ENCODE peak calls at places on chromosomes 16 and 17, in nine cellular contexts. N, B, T, M, O, Z, H, U and Y are unnamed samples.

GRCh38 chr16:85613609-85614337 is 651 bp downstream of the GSE1 start:
- DNase-seq in N (no peak), B (peak), T (no peak), M (no peak), O (peak), Z (no peak), H (peak), U (peak), Y (no peak)

GRCh38 chr17:69336580-69336979 is 9.6 kb upstream of the ABCA5 start:
- DNase-seq in N (no peak), B (no peak), T (no peak), M (no peak), O (no peak), Z (no peak), H (no peak), U (no peak), Y (no peak)

GRCh38 chr16:83744521-83744981 is 63.2 kb upstream of the HSBP1 start:
- DNase-seq in N (peak), B (peak), T (peak), M (peak), O (no peak), Z (no peak), H (peak), U (no peak), Y (no peak)

GRCh38 chr17:57045868-57046671 is 39.0 kb upstream of the AKAP1 start:
- DNase-seq in N (no peak), B (peak), T (no peak), M (no peak), O (no peak), Z (no peak), H (no peak), U (no peak), Y (no peak)

GRCh38 chr16:85371948-85372347 is 241.2 kb upstream of the GSE1 start:
- DNase-seq in N (no peak), B (no peak), T (no peak), M (no peak), O (no peak), Z (no peak), H (no peak), U (no peak), Y (no peak)

GRCh38 chr17:31696184-31696602 is 162.9 kb downstream of the COPRS start:
- DNase-seq in N (peak), B (peak), T (no peak), M (peak), O (peak), Z (peak), H (peak), U (peak), Y (peak)

GRCh38 chr16:51577621-51578303 is 426.7 kb upstream of the SALL1 start:
- DNase-seq in N (peak), B (no peak), T (peak), M (no peak), O (no peak), Z (no peak), H (no peak), U (no peak), Y (no peak)

GRCh38 chr17:8124350-8125195 is 667 bp upstream of the HES7 start:
- DNase-seq in N (peak), B (no peak), T (no peak), M (peak), O (no peak), Z (no peak), H (no peak), U (no peak), Y (no peak)

GRCh38 chr17:45732926-45733505 is 51.1 kb upstream of the CRHR1 start:
- DNase-seq in N (no peak), B (no peak), T (no peak), M (no peak), O (no peak), Z (no peak), H (no peak), U (no peak), Y (no peak)

GRCh38 chr17:50029185-50029584 is 26.7 kb upstream of the ITGA3 start:
- DNase-seq in N (no peak), B (no peak), T (no peak), M (no peak), O (no peak), Z (no peak), H (peak), U (no peak), Y (no peak)

GRCh38 chr17:69314246-69315030 is 12.5 kb downstream of the ABCA5 start:
- DNase-seq in N (no peak), B (no peak), T (no peak), M (no peak), O (no peak), Z (no peak), H (no peak), U (no peak), Y (no peak)

DNA sequence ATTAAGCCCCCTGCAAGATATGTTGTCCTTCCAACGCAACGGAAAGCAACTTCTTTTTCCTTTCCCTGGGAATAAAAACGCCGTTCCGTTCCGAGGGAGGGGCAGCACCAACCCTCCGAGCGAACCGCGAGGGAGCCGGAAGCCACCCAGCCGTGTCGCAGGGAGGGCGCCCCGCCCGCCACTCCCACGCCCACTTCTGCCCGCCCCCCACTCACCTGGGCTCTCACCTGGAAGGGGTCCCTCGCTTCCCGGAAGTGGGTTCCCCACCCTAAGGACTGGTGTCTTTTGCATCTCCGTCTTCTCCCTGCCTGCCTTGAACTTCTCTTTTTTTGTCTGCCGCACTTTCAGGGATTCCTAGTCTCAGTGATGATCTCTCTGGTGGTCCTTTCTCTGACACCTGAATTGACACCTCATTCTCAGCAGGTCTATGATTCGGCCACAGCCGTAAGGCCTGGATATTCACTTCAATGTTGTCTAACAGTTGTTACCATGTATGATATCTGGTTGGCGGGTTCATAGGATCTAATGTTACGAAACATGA is 25.3 kb upstream of the SLC47A1 start:
- DNase-seq in N (no peak), B (no peak), T (peak), M (no peak), O (peak), Z (no peak), H (peak), U (no peak), Y (no peak)
- H3K4me3 ChIP-seq in N (peak), B (peak), T (peak), M (peak), O (peak), Z (peak), H (peak), U (peak), Y (peak)

GRCh38 chr17:36934144-36934758 is 3.0 kb upstream of the LHX1 start:
- DNase-seq in N (no peak), B (no peak), T (no peak), M (no peak), O (no peak), Z (no peak), H (no peak), U (no peak), Y (no peak)

GRCh38 chr17:36931697-36932382 is 5.4 kb upstream of the LHX1 start:
- DNase-seq in N (no peak), B (no peak), T (no peak), M (no peak), O (no peak), Z (no peak), H (no peak), U (peak), Y (no peak)

GRCh38 chr17:36933174-36934143 is 3.8 kb upstream of the LHX1 start:
- DNase-seq in N (no peak), B (no peak), T (no peak), M (no peak), O (no peak), Z (no peak), H (peak), U (no peak), Y (no peak)

GRCh38 chr17:36931096-36931696 is 6.1 kb upstream of the LHX1 start:
- DNase-seq in N (no peak), B (no peak), T (no peak), M (no peak), O (no peak), Z (no peak), H (no peak), U (no peak), Y (no peak)

DNA sequence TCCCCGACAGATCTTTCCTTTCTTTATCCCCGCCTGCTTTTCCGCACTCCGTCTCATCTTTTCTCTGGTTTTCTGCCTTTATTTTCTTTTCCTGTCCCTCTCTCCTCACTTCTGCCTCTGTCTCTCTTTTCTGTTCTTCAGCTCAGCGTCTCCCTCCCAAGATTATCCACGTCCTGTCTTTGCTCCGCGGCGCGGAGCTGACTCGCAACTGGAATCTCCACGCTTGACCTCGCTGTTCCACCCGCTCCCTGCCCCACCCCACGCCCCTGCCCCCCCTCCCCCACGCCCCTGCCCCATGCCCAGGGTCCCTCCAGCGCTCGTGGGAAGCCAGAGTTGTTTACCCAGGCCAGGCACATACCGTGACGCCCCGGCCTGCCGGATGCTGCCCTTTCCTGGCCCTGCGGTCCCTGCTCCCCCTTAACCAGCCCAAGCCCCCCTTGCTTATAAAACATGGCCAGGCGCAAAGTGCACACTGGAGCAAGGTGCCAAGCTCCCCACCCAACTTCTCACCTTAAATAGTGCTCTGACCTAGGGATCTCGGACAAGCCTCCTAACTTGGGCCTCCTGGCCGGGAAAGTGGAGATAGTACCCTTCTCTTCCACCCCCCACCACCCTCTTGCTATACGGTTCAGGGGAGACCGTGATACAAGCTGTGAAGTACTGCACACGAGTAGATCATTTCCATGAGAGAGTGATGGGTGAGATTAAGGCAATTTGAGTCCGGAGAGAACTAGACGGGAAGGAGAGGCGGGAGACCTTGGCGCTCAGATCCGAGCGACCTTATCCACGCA is 4.7 kb upstream of the LHX1 start:
- DNase-seq in N (no peak), B (no peak), T (no peak), M (no peak), O (no peak), Z (no peak), H (no peak), U (no peak), Y (no peak)
- H3K4me3 ChIP-seq in N (no peak), B (peak), T (no peak), M (no peak), O (no peak), Z (no peak), H (no peak), U (no peak), Y (no peak)

GRCh38 chr16:3577302-3577752 is at the start of gene NLRC3:
- DNase-seq in N (no peak), B (no peak), T (no peak), M (no peak), O (no peak), Z (no peak), H (no peak), U (no peak), Y (no peak)
- H3K4me3 ChIP-seq in N (no peak), B (peak), T (no peak), M (no peak), O (no peak), Z (no peak), H (no peak), U (no peak), Y (no peak)

DNA sequence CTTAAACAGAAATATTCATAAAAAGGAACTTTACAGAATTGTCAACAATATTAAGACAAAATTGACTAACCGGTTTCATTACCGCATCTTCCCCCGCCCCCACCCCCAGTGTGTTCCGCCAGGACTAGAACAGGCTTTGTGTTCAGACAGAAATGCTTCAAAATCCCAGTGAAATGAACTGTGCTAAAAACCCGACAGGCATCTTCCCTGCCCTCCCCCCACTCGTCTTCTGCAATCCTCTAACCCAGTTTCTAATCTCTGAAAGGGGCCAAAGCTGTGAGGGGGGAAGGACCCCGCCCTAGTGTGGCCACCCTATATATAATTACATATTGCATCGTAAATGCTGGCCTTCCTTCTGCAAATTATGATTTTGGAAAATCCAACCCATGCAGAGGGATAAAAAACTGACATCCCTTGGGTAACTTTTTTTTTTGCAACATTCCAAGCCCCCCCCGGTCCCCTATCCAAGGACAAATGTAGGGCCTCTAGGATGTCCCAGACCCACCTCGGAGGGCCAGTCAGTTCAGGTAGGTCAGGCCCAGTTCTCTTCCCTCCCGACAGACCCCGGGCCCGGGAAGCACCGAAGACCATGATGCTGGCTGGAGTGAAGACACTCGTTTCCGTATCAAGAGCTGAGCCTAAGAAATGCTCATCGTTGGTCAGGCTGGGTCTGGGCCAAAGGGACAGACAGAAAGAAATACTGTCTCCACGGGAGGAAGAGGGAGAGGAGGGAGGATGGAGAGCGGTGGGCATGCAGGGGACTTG is 1.2 kb upstream of the ROGDI start:
- DNase-seq in N (no peak), B (no peak), T (no peak), M (no peak), O (no peak), Z (no peak), H (no peak), U (no peak), Y (no peak)
- H3K4me3 ChIP-seq in N (no peak), B (no peak), T (no peak), M (no peak), O (no peak), Z (no peak), H (no peak), U (peak), Y (no peak)

DNA sequence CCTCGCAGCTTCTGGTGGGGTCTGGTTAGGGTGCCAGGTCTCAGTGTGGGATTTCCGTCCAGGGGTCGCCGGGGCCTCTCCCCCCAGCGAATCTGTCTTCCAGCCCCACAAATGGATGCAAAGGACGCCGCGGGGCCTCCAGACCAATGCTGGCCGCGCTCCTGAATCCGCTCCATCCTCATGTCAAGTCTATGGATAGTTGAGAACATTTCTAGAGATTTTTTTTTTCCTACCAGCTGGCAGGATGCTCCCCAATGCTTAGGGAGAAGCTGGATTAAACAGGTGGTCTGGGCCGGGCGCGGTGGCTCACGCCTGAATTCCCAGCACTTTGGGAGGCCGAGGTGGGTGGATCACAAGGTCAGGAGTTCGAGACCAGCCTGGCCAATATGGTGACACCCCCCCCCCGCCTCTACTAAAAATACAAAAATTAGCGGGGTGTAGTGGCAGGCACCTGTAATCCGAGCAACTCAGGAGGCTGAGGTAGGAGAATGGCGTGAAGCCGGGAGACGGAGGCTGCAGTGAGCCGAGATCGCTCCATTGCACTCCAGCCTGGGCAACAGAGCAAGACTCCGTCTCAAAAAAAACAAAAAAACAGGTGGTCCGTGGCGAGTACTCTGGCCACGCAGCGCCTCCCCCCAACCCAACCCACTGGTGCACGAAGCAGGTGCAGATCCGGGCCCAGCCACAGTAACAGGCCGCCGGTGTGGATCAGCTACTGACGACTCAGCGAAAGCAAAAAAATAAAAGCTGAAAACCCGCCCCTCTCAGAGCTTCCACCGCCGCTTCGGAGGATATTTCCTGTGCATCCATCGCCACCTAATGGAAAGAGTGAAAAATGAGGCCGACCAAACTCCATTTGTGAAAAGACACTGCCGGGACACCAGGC is 1.1 kb upstream of the NXN start:
- DNase-seq in N (peak), B (peak), T (peak), M (peak), O (peak), Z (no peak), H (peak), U (peak), Y (no peak)
- H3K4me3 ChIP-seq in N (peak), B (peak), T (peak), M (peak), O (peak), Z (peak), H (no peak), U (peak), Y (peak)

DNA sequence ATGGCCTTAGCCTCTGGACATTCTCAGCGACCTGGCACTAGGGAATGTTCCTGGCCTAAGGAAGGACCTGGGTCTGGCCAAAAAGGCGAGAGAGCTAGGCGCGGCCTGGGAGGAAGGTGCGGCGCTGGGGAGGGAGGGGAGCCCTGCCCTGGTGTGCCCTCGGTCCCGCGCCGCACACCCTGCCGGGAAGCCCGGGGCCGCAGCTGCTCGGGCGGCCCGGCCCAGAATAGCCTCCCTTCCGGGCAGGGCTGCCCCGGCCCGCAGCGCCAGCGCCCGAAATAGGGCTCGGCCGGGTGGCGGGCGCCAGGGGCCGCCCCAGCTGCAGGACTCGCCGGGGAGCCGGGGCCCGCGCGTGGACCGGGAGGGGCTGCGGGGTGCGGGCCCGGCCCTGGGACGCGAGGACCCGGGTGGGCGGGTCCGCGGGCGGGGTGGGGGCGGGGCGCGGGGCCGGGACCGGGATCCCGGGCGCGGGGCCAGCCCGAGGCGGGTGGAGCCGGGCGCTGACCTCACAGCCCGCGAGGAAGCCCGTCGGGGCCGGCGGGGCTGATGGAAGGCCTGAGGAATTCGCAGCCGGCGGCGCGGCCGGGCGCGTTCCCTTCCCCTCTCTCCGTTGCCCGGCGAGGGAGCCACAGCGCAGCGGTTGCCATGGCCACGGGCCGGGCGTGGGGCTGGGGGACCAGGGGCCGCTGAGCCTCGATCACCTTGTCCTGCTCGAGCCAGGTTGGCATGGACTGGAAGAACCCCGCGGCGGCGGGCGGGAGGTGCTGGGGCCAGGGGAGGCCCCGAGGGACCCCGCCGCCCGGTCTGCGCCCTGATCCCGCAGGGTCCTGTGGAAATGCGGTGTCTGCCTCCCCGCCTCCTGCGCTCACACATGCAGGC is 18.1 kb downstream of the SOCS3 start:
- DNase-seq in N (peak), B (peak), T (peak), M (peak), O (peak), Z (no peak), H (peak), U (peak), Y (no peak)
- H3K4me3 ChIP-seq in N (peak), B (peak), T (peak), M (peak), O (peak), Z (peak), H (no peak), U (peak), Y (peak)

GRCh38 chr16:975313-975690 is 4.5 kb upstream of the LMF1 start:
- DNase-seq in N (no peak), B (no peak), T (no peak), M (no peak), O (no peak), Z (no peak), H (no peak), U (no peak), Y (no peak)

GRCh38 chr16:973366-973765 is 2.6 kb upstream of the LMF1 start:
- DNase-seq in N (no peak), B (no peak), T (no peak), M (no peak), O (no peak), Z (no peak), H (no peak), U (no peak), Y (no peak)

GRCh38 chr16:974001-974601 is 3.3 kb upstream of the LMF1 start:
- DNase-seq in N (no peak), B (no peak), T (no peak), M (no peak), O (no peak), Z (no peak), H (peak), U (no peak), Y (no peak)

GRCh38 chr16:976389-976931 is 5.1 kb upstream of the SOX8 start:
- DNase-seq in N (no peak), B (no peak), T (no peak), M (no peak), O (no peak), Z (no peak), H (no peak), U (no peak), Y (no peak)

DNA sequence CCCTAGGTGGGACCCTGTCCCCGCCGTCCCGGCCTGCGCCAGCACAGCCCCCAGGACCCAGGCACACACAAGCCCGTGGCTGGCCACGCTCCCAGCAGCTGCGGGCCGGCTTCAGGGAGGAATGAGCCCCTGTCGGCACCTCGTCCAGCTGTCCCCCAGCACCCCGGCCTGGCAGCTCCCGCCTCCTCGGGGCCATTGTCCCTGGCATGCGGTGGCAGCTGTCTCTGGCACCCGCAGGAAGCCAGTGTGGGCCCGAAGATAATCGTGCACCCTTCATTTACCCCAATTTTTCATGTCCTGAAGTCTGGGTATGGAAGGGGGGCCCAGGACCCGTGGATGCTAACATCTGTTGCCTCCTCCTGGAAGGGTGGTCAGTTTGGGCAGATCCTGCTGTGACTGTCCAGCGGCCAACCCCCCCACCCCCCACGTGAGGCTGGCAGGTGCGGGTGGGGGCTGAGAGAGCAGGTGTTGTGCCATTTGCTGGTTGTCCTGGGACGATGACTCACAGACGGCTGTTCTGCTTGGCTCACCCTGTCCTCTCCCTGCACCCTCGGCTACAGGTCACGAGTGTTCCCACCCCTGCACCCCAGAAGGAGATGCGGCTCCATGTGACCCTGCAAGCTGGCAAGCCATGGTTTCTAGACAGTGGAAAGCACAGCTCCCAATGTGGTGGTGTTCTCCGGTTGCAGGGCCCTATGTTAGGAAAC is 4.0 kb upstream of the LMF1 start:
- DNase-seq in N (no peak), B (no peak), T (no peak), M (no peak), O (no peak), Z (no peak), H (peak), U (no peak), Y (no peak)
- H3K4me3 ChIP-seq in N (no peak), B (no peak), T (no peak), M (no peak), O (no peak), Z (no peak), H (no peak), U (no peak), Y (no peak)